ENCODE peak calls at places on chromosomes 1 and 21, in six cellular contexts. One of them, this sample, is unnamed.
A peak's percentile ranks its signal among the peaks of the same experiment; 100 is the strongest.

GRCh38 chr21:34017127-34017961 is 56.0 kb upstream of the MRPS6 start:
- DNase-seq in glutamatergic neuron: no peak
- DNase-seq in T-helper 17 cell: no peak
- DNase-seq in activated effector memory CD4-positive, alpha-beta T cell treated with Interleukin-2 at 50 U/mL for 16 hours: no peak
- DNase-seq in breast epithelium: no peak
- DNase-seq in sigmoid colon: no peak
- DNase-seq in this sample: no peak

GRCh38 chr1:59078866-59079265 is 218.0 kb upstream of the FGGY start:
- DNase-seq in activated effector memory CD4-positive, alpha-beta T cell treated with Interleukin-2 at 50 U/mL for 16 hours: no peak
- DNase-seq in T-helper 17 cell: no peak
- DNase-seq in breast epithelium: no peak
- DNase-seq in glutamatergic neuron: no peak
- DNase-seq in sigmoid colon: no peak
- DNase-seq in this sample: no peak

GRCh38 chr1:195345149-195345548 is 1263.1 kb downstream of the KCNT2 start:
- DNase-seq in glutamatergic neuron: peak; percentile 25
- DNase-seq in sigmoid colon: no peak
- DNase-seq in T-helper 17 cell: no peak
- DNase-seq in breast epithelium: no peak
- DNase-seq in activated effector memory CD4-positive, alpha-beta T cell treated with Interleukin-2 at 50 U/mL for 16 hours: no peak
- DNase-seq in this sample: no peak

GRCh38 chr1:60055336-60055735 is 18.2 kb downstream of the C1orf87 start:
- DNase-seq in breast epithelium: no peak
- DNase-seq in T-helper 17 cell: no peak
- DNase-seq in activated effector memory CD4-positive, alpha-beta T cell treated with Interleukin-2 at 50 U/mL for 16 hours: no peak
- DNase-seq in sigmoid colon: no peak
- DNase-seq in glutamatergic neuron: no peak
- DNase-seq in this sample: no peak

GRCh38 chr1:5907966-5908365 is 84.3 kb downstream of the NPHP4 start:
- DNase-seq in sigmoid colon: no peak
- DNase-seq in activated effector memory CD4-positive, alpha-beta T cell treated with Interleukin-2 at 50 U/mL for 16 hours: no peak
- DNase-seq in glutamatergic neuron: no peak
- DNase-seq in T-helper 17 cell: no peak
- DNase-seq in breast epithelium: no peak
- DNase-seq in this sample: no peak

GRCh38 chr1:40690919-40691537 is 476 bp upstream of the NFYC start:
- DNase-seq in activated effector memory CD4-positive, alpha-beta T cell treated with Interleukin-2 at 50 U/mL for 16 hours: no peak
- DNase-seq in glutamatergic neuron: no peak
- DNase-seq in T-helper 17 cell: no peak
- DNase-seq in sigmoid colon: no peak
- DNase-seq in breast epithelium: no peak
- DNase-seq in this sample: no peak

GRCh38 chr1:34013958-34014737 is 150.3 kb downstream of the HMGB4 start:
- DNase-seq in activated effector memory CD4-positive, alpha-beta T cell treated with Interleukin-2 at 50 U/mL for 16 hours: no peak
- DNase-seq in breast epithelium: no peak
- DNase-seq in sigmoid colon: no peak
- DNase-seq in T-helper 17 cell: no peak
- DNase-seq in glutamatergic neuron: peak; percentile 64
- DNase-seq in this sample: no peak

GRCh38 chr1:1200876-1201810 is 5.2 kb downstream of the TNFRSF18 start:
- DNase-seq in activated effector memory CD4-positive, alpha-beta T cell treated with Interleukin-2 at 50 U/mL for 16 hours: peak; percentile 76
- DNase-seq in T-helper 17 cell: peak; percentile 89
- DNase-seq in sigmoid colon: no peak
- DNase-seq in glutamatergic neuron: peak; percentile 50
- DNase-seq in breast epithelium: no peak
- DNase-seq in this sample: peak; percentile 72

GRCh38 chr1:83996621-83997020 is 2.3 kb downstream of the TTLL7 start:
- DNase-seq in sigmoid colon: no peak
- DNase-seq in activated effector memory CD4-positive, alpha-beta T cell treated with Interleukin-2 at 50 U/mL for 16 hours: no peak
- DNase-seq in T-helper 17 cell: no peak
- DNase-seq in breast epithelium: no peak
- DNase-seq in glutamatergic neuron: no peak
- DNase-seq in this sample: no peak